ENCODE peak calls at places on chromosomes 13 and 19, in six cellular contexts. N is GM12878, U is stomach, G is ovary, E is A549, Y is suprapubic skin. J is an unnamed sample. For H3K4me1, the result is how much of the 10 kb centered on the place peaks cover.

GRCh38 chr19:3783660-3784584 is 2.3 kb downstream of the MATK start:
- DNase-seq in N (no peak), Y (no peak), U (no peak), G (no peak), E (peak), J (no peak)

GRCh38 chr13:74978596-74978995 is 503.4 kb downstream of the TBC1D4 start:
- DNase-seq in U (no peak), N (no peak), Y (no peak), E (no peak), G (no peak), J (no peak)

GRCh38 chr13:23175920-23176319 is 4.9 kb upstream of the SGCG start:
- DNase-seq in E (no peak), N (no peak), G (no peak), Y (no peak), U (no peak), J (no peak)

GRCh38 chr13:20231839-20232555 is at the start of gene GJB6:
- DNase-seq in Y (no peak), U (peak), G (no peak), N (no peak), E (no peak), J (no peak)

GRCh38 chr13:27171244-27171829 is at the start of gene USP12:
- DNase-seq in U (no peak), G (peak), Y (peak), E (no peak), N (no peak), J (no peak)

GRCh38 chr13:107612376-107612775 is 603.0 kb downstream of the LIG4 start:
- DNase-seq in Y (no peak), U (no peak), N (no peak), G (no peak), E (no peak), J (no peak)

GRCh38 chr19:36999313-36999712 is 78.9 kb upstream of the ZNF420 start:
- DNase-seq in N (no peak), U (no peak), Y (no peak), E (no peak), G (no peak), J (no peak)

GRCh38 chr19:19997656-19998268 is 41.5 kb downstream of the ZNF682 start:
- DNase-seq in E (no peak), U (peak), Y (no peak), G (no peak), N (no peak), J (no peak)

GRCh38 chr19:41734156-41734555 is 21.2 kb upstream of the CEACAM6 start:
- DNase-seq in Y (no peak), N (no peak), G (no peak), E (no peak), U (no peak), J (no peak)

GRCh38 chr19:54320271-54320670 is 7.3 kb upstream of the LILRA5 start:
- DNase-seq in U (no peak), N (no peak), G (no peak), E (no peak), Y (no peak), J (peak)

GRCh38 chr13:65966991-65967451 is 1263.1 kb downstream of the PCDH9 start:
- DNase-seq in U (no peak), N (no peak), G (no peak), Y (no peak), E (peak), J (no peak)

GRCh38 chr19:55232284-55232597 is 3.7 kb upstream of the TMEM86B start:
- DNase-seq in E (no peak), G (no peak), N (no peak), Y (no peak), U (no peak), J (no peak)

GRCh38 chr13:28048768-28049167 is 51.6 kb downstream of the FLT3 start:
- DNase-seq in G (no peak), E (no peak), Y (no peak), U (no peak), N (no peak), J (no peak)

GRCh38 chr13:20412761-20413355 is 112.8 kb downstream of the CRYL1 start:
- DNase-seq in N (no peak), G (no peak), U (no peak), E (no peak), Y (no peak), J (no peak)

GRCh38 chr13:61916483-61916882 is 500.8 kb upstream of the PCDH20 start:
- DNase-seq in Y (no peak), U (no peak), N (no peak), E (no peak), G (no peak), J (no peak)

GRCh38 chr13:77267362-77267761 is 59.5 kb downstream of the MYCBP2 start:
- DNase-seq in U (no peak), N (no peak), Y (no peak), G (no peak), E (no peak), J (no peak)

GRCh38 chr19:2519482-2519881 is 43.6 kb downstream of the GADD45B start:
- DNase-seq in Y (no peak), E (no peak), U (no peak), N (no peak), G (no peak), J (no peak)

GRCh38 chr13:87147076-87147475 is 524.1 kb upstream of the SLITRK5 start:
- DNase-seq in G (no peak), N (no peak), E (no peak), Y (no peak), U (no peak), J (no peak)

GRCh38 chr19:41302624-41303351 is 7.2 kb upstream of the CCDC97 start:
- DNase-seq in U (no peak), Y (peak), E (no peak), N (peak), G (no peak), J (peak)

GRCh38 chr13:77853701-77854100 is 64.9 kb downstream of the EDNRB start:
- DNase-seq in Y (no peak), U (no peak), G (no peak), N (no peak), E (no peak), J (no peak)

GRCh38 chr13:25167775-25168174 is 4.3 kb downstream of the AMER2 start:
- DNase-seq in N (no peak), E (no peak), G (no peak), U (no peak), Y (no peak), J (no peak)

GRCh38 chr13:36082396-36082795 is 48.8 kb downstream of the DCLK1 start:
- DNase-seq in U (no peak), E (no peak), G (no peak), N (no peak), Y (no peak), J (no peak)

GRCh38 chr13:53408847-53409568 is 380.4 kb downstream of the OLFM4 start:
- DNase-seq in U (no peak), N (no peak), Y (no peak), E (no peak), G (peak), J (no peak)

GRCh38 chr13:106581268-106581667 is 13.3 kb upstream of the ARGLU1 start:
- DNase-seq in U (peak), G (no peak), N (no peak), E (no peak), Y (no peak), J (no peak)

GRCh38 chr13:95524270-95524901 is 28.1 kb upstream of the CLDN10 start:
- DNase-seq in E (no peak), U (no peak), G (no peak), Y (no peak), N (no peak), J (no peak)

GRCh38 chr19:41774515-41774980 is 19.2 kb downstream of the CEACAM6 start:
- DNase-seq in U (peak), G (no peak), E (peak), Y (no peak), N (no peak), J (no peak)

GRCh38 chr13:93621051-93621450 is 394.4 kb downstream of the GPC6 start:
- DNase-seq in U (no peak), N (no peak), G (no peak), E (no peak), Y (no peak), J (no peak)

GRCh38 chr13:110248449-110249143 is 58.4 kb downstream of the COL4A1 start:
- DNase-seq in N (no peak), E (no peak), G (no peak), U (no peak), Y (no peak), J (no peak)

GRCh38 chr19:30029721-30030510 is 87.9 kb downstream of the URI1 start:
- DNase-seq in G (no peak), E (peak), Y (no peak), U (no peak), N (peak), J (no peak)

GRCh38 chr13:51532736-51533197 is 51.5 kb upstream of the WDFY2 start:
- DNase-seq in Y (no peak), G (no peak), N (no peak), E (no peak), U (no peak), J (no peak)

GRCh38 chr19:11052391-11052790 is 36.9 kb upstream of the LDLR start:
- DNase-seq in G (no peak), N (no peak), E (no peak), Y (no peak), U (no peak), J (no peak)
- H3K4me1 ChIP-seq in G (under half), N (under half), E (under half), Y (under half), U (under half), J (under half)

DNA sequence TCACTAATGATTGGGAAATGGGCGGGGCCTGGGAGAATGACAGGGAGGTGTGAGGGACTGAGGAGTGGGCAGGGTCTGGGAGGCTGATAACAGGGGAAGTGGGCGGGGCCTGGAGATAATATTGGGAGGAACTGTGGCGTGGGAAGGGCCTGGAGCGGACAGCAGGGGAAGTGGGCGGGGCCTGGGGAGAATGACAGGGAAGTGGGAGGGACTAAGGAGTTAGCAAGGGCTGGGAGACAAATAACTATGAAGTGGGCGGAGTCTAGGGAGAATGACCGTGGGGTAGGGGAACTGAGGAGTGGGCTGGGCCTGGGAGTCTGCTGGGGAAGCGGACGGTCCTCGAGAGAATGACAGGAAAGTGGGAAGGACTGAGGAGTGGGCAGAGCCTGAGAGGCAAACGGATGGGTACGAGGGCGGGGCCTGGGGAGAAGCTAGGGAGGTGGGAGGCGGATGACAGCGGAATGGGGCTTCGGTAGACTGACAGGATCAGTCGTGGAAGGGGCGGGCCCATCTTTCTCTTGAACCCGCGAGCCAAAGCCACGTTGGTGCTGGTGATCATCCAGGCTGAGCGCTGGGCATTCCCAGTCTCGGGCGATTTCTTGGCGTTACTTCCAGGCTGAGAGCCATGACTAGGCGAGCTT is 14.0 kb upstream of the TUBB4A start:
- DNase-seq in G (peak), N (peak), Y (peak), U (peak), E (peak), J (peak)
- TF ChIP-seq POLR2A in G (no peak), N (peak), Y (no peak), U (no peak), E (no peak), J (no peak)

GRCh38 chr13:31719214-31719613 is 20.1 kb upstream of the RXFP2 start:
- DNase-seq in Y (no peak), N (no peak), G (no peak), U (no peak), E (no peak), J (no peak)

GRCh38 chr13:31725841-31726240 is 13.5 kb upstream of the RXFP2 start:
- DNase-seq in G (no peak), N (no peak), U (no peak), Y (no peak), E (no peak), J (no peak)

DNA sequence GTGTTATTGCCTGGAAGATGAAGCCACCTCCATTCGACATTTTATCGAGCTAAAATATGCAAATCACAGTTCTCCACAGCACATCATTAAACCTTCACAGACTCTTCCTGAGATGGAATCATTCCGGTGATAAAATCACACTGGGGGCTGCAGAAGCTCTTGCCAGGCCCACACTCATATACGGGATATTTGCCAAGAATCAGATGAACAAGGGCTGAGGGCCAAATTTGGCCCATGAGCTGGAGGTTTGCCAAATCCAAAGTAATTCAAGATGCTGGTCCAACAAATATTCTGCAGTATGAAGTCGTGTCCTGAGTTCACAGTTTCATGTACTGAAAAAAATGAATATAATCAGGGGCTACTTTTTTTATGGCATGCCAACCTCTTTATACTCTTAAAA is 16.6 kb upstream of the RXFP2 start:
- DNase-seq in U (no peak), E (no peak), Y (no peak), N (no peak), G (no peak), J (no peak)
- TF ChIP-seq EP300 in U (no peak), E (no peak), Y (no peak), N (no peak), G (no peak), J (no peak)

GRCh38 chr13:114026128-114026880 is 52.4 kb upstream of the C13orf46 start:
- DNase-seq in E (no peak), G (no peak), Y (no peak), U (no peak), N (no peak), J (no peak)
- H3K4me1 ChIP-seq in E (under half), G (under half), Y (under half), U (under half), N (under half), J (under half)

GRCh38 chr19:33795370-33796163 is 1.1 kb upstream of the KCTD15 start:
- DNase-seq in Y (no peak), N (no peak), U (peak), G (peak), E (peak), J (peak)
- TF ChIP-seq POLR2A in Y (peak), N (no peak), U (no peak), G (peak), E (peak), J (no peak)

GRCh38 chr19:12778905-12779161 is 3.5 kb upstream of the HOOK2 start:
- DNase-seq in Y (no peak), E (no peak), N (no peak), G (no peak), U (no peak), J (no peak)

GRCh38 chr19:12779162-12779993 is 4.0 kb upstream of the HOOK2 start:
- DNase-seq in Y (peak), N (no peak), U (no peak), E (peak), G (peak), J (peak)

GRCh38 chr19:12774588-12775555 is at the start of gene HOOK2:
- DNase-seq in G (peak), U (peak), E (no peak), N (no peak), Y (peak), J (peak)

GRCh38 chr19:12778020-12778904 is 2.9 kb upstream of the HOOK2 start:
- DNase-seq in G (peak), N (no peak), U (peak), Y (peak), E (peak), J (peak)

DNA sequence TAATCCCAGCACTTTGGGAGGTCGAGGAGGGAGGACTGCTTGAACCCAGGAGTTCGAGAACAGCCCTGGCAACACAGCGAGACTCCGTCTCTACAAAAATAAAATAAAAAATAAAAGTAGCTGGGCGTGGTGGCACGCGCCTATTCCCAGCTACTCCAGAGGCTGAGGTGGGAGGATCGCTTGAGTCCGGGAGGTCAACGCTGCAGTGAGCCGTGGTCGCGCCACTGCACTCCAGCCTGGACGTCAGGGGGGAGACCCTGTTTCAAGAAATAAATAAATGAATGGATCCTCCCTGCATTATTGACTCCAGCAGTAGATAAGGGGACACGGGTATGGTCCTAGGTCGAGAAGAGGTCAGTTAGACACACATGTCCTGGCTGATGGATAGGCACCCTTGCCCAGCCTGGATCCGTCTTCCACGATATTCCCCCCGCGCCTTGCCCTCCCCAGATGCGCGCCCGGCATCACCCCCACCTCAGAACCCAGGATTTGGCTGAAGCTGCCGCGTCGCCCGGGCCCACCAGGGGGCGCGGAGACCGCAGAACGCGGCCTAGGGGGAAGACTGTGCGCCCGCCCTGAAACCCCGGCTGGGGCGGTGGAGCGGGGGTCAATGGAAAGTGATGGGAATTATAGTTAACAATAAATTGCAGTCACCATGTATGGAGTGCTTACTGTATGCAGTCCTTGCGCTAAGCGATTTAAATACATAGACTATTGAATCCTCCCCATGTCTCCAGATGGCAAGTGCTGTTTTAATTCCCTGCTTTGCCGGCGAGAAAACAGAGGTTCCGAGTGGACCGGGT is 2.1 kb upstream of the HOOK2 start:
- DNase-seq in U (peak), G (peak), E (peak), N (no peak), Y (peak), J (peak)
- TF ChIP-seq EP300 in U (no peak), G (no peak), E (no peak), N (no peak), Y (no peak), J (peak)

GRCh38 chr13:108963846-108964600 is 334.6 kb downstream of the MYO16 start:
- DNase-seq in E (no peak), Y (no peak), U (no peak), G (no peak), N (no peak), J (no peak)
- H3K4me1 ChIP-seq in E (under half), Y (under half), U (under half), G (under half), N (under half), J (under half)

DNA sequence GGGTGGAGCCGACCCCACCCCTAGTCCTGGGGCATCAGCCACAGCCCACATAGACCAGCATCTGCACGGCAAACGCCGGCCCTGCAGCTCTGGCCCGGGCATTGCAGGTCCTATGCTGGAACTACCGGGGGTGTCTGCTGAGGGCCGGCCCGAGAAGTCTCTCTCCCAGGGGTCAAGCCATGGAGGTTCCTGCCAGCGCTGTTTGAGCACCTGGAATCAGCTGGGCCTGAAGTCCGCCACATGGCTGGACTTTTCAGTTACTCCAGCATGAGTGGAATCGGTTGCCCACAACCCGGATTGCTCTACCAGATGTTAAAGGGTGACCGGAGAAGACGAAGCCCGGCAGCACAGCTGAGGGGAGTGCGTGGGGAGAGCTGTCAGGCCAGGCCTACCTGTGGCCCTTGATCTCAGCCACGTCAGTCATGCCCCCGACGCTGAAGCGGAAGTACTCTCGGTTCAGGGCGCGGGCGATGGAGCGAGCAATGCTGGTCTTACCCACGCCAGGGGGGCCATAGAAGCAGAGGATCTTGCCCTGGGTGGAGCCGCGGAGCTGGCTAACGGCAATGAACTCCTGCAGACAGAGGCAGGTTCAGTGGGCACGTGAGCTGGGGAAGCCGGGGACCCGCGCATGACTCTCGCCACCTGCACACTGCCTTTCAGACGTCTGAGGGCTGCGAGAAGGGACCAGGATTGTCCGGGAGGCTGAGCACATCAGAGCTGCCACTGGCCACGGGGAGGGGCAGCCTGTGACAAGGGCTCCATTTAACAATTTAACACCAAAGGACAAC is 8.7 kb downstream of the RPL36 start:
- DNase-seq in N (no peak), E (no peak), U (no peak), G (peak), Y (no peak), J (peak)
- TF ChIP-seq POLR2A in N (peak), E (no peak), U (no peak), G (no peak), Y (no peak), J (no peak)